ENCODE peak calls at places on chromosomes 6 and 20, in ten cellular contexts. N is AG10803, P is PC-9, Q is adipocyte, D is cardiac muscle cell, J is GM06990, I is heart right ventricle, E is astrocyte of the spinal cord, X is bronchial epithelial cell, H is heart left ventricle. Z is an unnamed sample.

GRCh38 chr6:76683985-76684384 is 611.5 kb upstream of the IMPG1 start:
- DNase-seq in N (no peak), P (no peak), Q (no peak), D (no peak), J (no peak), I (no peak), E (no peak), X (no peak), H (no peak), Z (no peak)

GRCh38 chr6:39100358-39100757 is 14.6 kb downstream of the SAYSD1 start:
- DNase-seq in N (no peak), P (no peak), Q (no peak), D (no peak), J (no peak), I (no peak), E (no peak), X (no peak), H (no peak), Z (no peak)

GRCh38 chr20:9503530-9504251 is 10.7 kb upstream of the LAMP5 start:
- DNase-seq in N (peak; percentile 64), P (no peak), Q (peak; percentile 23), D (peak; percentile 25), J (no peak), I (no peak), E (peak; percentile 84), X (peak; percentile 2), H (no peak), Z (no peak)

GRCh38 chr6:125512621-125513020 is 210.9 kb upstream of the HDDC2 start:
- DNase-seq in N (no peak), P (no peak), Q (no peak), D (no peak), J (no peak), I (no peak), E (no peak), X (peak; percentile 41), H (no peak), Z (peak; percentile 4)

GRCh38 chr6:39086294-39086693 is 28.7 kb downstream of the SAYSD1 start:
- DNase-seq in N (no peak), P (no peak), Q (no peak), D (no peak), J (peak; percentile 44), I (no peak), E (no peak), X (no peak), H (no peak), Z (no peak)

GRCh38 chr20:7980332-7981046 is 39.1 kb downstream of the TMX4 start:
- DNase-seq in N (peak; percentile 48), P (peak; percentile 2), Q (peak; percentile 72), D (peak; percentile 38), J (no peak), I (no peak), E (peak; percentile 45), X (peak; percentile 37), H (no peak), Z (peak; percentile 61)

GRCh38 chr6:23659125-23659524 is 466.9 kb upstream of the NRSN1 start:
- DNase-seq in N (no peak), P (peak; percentile 4), Q (peak; percentile 75), D (peak; percentile 48), J (no peak), I (no peak), E (peak; percentile 14), X (peak; percentile 6), H (no peak), Z (no peak)

GRCh38 chr20:1965520-1966278 is 28.2 kb downstream of the PDYN start:
- DNase-seq in N (peak; percentile 46), P (peak; percentile 55), Q (peak; percentile 85), D (peak; percentile 84), J (peak; percentile 75), I (peak; percentile 75), E (peak; percentile 59), X (peak; percentile 42), H (peak; percentile 70), Z (peak; percentile 64)

GRCh38 chr20:32682508-32682987 is 8.8 kb upstream of the C20orf203 start:
- DNase-seq in N (no peak), P (no peak), Q (no peak), D (no peak), J (no peak), I (no peak), E (no peak), X (no peak), H (no peak), Z (no peak)

GRCh38 chr6:20534906-20535305 is 649 bp downstream of the CDKAL1 start:
- DNase-seq in N (no peak), P (no peak), Q (peak; percentile 20), D (no peak), J (peak; percentile 21), I (no peak), E (peak; percentile 22), X (peak; percentile 8), H (no peak), Z (peak; percentile 15)

GRCh38 chr6:100706491-100706890 is 174.6 kb downstream of the ASCC3 start:
- DNase-seq in N (no peak), P (no peak), Q (no peak), D (no peak), J (no peak), I (no peak), E (no peak), X (no peak), H (no peak), Z (no peak)

DNA sequence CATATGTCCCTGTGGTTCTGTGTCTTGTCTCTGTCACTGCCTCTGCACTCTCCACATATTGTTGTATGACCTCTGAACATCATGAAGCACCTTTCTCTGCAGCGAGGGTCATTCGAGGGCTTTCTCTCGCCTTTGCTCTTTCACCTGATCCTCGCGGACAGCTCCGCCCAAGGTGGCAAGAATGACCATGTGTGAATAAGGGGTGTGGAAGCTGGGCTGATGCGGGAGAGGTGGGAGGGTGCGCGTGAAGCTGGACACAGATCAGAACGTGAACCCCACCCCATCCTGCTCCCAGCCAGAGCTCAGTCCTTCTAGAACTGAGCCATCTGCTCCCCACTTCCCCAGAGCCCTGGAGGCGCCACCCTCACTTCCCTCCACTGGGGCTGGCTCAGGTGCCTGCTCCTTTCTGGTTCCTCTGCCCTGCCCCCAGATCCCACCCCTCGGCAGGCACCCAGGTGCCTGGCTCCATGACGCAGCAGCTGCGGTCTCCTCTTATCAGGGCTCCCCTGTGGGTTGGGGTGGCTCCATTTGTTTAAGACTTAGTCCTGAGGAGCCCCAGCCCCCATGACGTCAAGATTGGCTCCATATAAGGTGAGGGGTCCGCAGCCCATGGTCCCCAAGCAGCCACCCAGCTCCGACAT is at the start of gene MUCL3:
- DNase-seq in N (no peak), P (no peak), Q (no peak), D (no peak), J (no peak), I (no peak), E (no peak), X (no peak), H (no peak), Z (no peak)
- H3K4me3 ChIP-seq in N (no peak within 1 kb of the TSS), P (no peak within 1 kb of the TSS), Q (no peak within 1 kb of the TSS), D (no peak within 1 kb of the TSS), J (no peak within 1 kb of the TSS), I (no peak within 1 kb of the TSS), E (no peak within 1 kb of the TSS), X (no peak within 1 kb of the TSS), H (no peak within 1 kb of the TSS), Z (no peak within 1 kb of the TSS)

DNA sequence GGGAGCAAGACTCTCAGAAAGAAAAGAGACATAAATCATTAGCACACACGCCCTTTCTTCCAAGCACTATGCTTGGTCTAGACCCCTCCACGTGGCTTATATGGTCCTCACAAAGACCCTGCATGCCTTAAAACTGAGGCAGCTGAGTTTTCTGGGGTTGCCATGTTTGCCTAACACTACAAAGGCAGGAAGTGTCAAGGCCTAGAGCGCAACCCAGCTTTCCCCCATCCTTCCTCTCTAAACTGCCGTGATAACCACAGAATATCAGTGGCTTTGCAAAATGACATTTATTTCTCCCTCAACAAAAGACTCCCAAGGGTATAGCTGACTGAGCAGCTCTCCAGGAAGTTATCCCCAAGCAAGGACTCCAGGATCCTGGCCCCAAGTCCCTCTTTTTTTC is 146.4 kb upstream of the TOP1 start:
- DNase-seq in N (no peak), P (no peak), Q (no peak), D (no peak), J (no peak), I (no peak), E (no peak), X (no peak), H (no peak), Z (no peak)
- H3K4me3 ChIP-seq in N (no peak overlapping the region), P (no peak overlapping the region), Q (no peak overlapping the region), D (no peak overlapping the region), J (no peak overlapping the region), I (no peak overlapping the region), E (no peak overlapping the region), X (no peak overlapping the region), H (no peak overlapping the region), Z (no peak overlapping the region)

GRCh38 chr6:111835807-111836206 is 37.4 kb downstream of the FYN start:
- DNase-seq in N (no peak), P (no peak), Q (no peak), D (no peak), J (no peak), I (no peak), E (no peak), X (no peak), H (no peak), Z (no peak)
- H3K4me3 ChIP-seq in N (no peak overlapping the region), P (no peak overlapping the region), Q (no peak overlapping the region), D (no peak overlapping the region), J (no peak overlapping the region), I (no peak overlapping the region), E (no peak overlapping the region), X (no peak overlapping the region), H (no peak overlapping the region), Z (no peak overlapping the region)

GRCh38 chr6:122399348-122400120 is at the start of gene HSF2:
- DNase-seq in N (peak; percentile 99), P (peak; percentile 94), Q (peak; percentile 99), D (peak; percentile 97), J (peak; percentile 98), I (peak; percentile 95), E (peak; percentile 100), X (peak; percentile 97), H (peak; percentile 97), Z (peak; percentile 97)

GRCh38 chr6:122400121-122400450 is 634 bp downstream of the HSF2 start:
- DNase-seq in N (peak; percentile 8), P (no peak), Q (peak; percentile 67), D (no peak), J (no peak), I (no peak), E (peak; percentile 14), X (peak; percentile 3), H (no peak), Z (peak; percentile 8)

GRCh38 chr6:122401104-122401503 is 1.7 kb downstream of the HSF2 start:
- DNase-seq in N (no peak), P (no peak), Q (no peak), D (no peak), J (no peak), I (no peak), E (no peak), X (no peak), H (no peak), Z (no peak)

GRCh38 chr6:122399055-122399347 is 451 bp upstream of the HSF2 start:
- DNase-seq in N (no peak), P (no peak), Q (no peak), D (no peak), J (no peak), I (no peak), E (no peak), X (no peak), H (no peak), Z (no peak)

DNA sequence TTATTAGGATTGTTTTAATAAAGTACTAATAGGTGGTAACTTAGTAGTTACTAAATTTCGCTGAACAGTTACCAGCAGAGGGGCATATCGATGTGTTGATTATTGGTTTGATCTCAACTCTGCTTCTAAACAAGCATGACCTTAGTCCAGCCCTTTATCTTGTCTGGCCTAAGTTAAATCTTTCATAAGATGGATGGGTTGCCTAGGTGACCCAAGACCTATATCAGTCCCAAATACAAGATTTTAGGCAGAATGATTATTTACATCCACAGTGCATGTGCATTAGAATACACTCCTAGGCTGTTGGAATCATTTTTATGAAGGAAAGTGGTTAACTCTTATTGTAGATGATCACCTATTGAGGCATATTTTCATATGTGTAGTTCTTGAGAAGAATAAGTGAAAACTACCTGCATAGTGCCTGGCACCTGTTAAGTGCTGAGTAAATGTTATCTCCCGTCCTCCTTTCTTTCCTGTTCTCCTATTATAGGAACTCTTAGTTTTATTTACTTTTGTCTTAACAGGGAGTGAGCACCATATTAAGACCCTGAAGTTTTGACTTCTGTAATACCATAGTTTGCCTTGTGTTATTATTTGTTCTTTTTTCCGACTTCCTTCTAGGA is 1.1 kb downstream of the HSF2 start:
- DNase-seq in N (no peak), P (no peak), Q (peak; percentile 13), D (no peak), J (peak; percentile 3), I (no peak), E (no peak), X (peak; percentile 5), H (no peak), Z (peak; percentile 4)
- H3K4me3 ChIP-seq in N (peak overlapping the region; percentile 96), P (peak overlapping the region; percentile 93), Q (peak overlapping the region; percentile 98), D (peak overlapping the region; percentile 92), J (peak overlapping the region; percentile 96), I (peak overlapping the region; percentile 76), E (peak overlapping the region; percentile 69), X (peak overlapping the region; percentile 100), H (peak overlapping the region; percentile 98), Z (peak overlapping the region; percentile 98)

Z was measured in fibroblast of the aortic adventitia.